ENCODE peak calls at places on chromosomes 11 and 22, in ten cellular contexts. S, V, Y, E, Q, H, O, F, T and M are unnamed samples.

GRCh38 chr11:128687321-128687720 is 6.6 kb upstream of the FLI1 start:
- DNase-seq in S (no peak), V (peak), Y (peak), E (no peak), Q (no peak), H (peak), O (no peak), F (no peak), T (no peak), M (no peak)

GRCh38 chr11:116696381-116696941 is 76.3 kb downstream of the BUD13 start:
- DNase-seq in S (no peak), V (no peak), Y (peak), E (peak), Q (peak), H (no peak), O (no peak), F (no peak), T (no peak), M (peak)

GRCh38 chr11:34915136-34916013 is 804 bp downstream of the APIP start:
- DNase-seq in S (no peak), V (no peak), Y (peak), E (no peak), Q (no peak), H (no peak), O (no peak), F (no peak), T (peak), M (no peak)

GRCh38 chr11:130115218-130115617 is 44.4 kb upstream of the ST14 start:
- DNase-seq in S (no peak), V (peak), Y (peak), E (peak), Q (no peak), H (no peak), O (no peak), F (no peak), T (no peak), M (no peak)

GRCh38 chr22:39148727-39149535 is 3.5 kb downstream of the CBX7 start:
- DNase-seq in S (no peak), V (peak), Y (no peak), E (no peak), Q (peak), H (peak), O (no peak), F (no peak), T (peak), M (peak)

GRCh38 chr11:133122260-133122659 is 410.0 kb downstream of the OPCML start:
- DNase-seq in S (no peak), V (no peak), Y (no peak), E (no peak), Q (no peak), H (no peak), O (no peak), F (no peak), T (no peak), M (no peak)

GRCh38 chr11:61541568-61541967 is 33.0 kb downstream of the LRRC10B start:
- DNase-seq in S (no peak), V (no peak), Y (peak), E (peak), Q (no peak), H (no peak), O (no peak), F (no peak), T (no peak), M (no peak)

GRCh38 chr22:42877158-42877557 is 20.1 kb upstream of the ARFGAP3 start:
- DNase-seq in S (no peak), V (no peak), Y (no peak), E (no peak), Q (no peak), H (no peak), O (no peak), F (no peak), T (no peak), M (no peak)

GRCh38 chr11:109424893-109425292 is 2.9 kb downstream of the C11orf87 start:
- DNase-seq in S (peak), V (peak), Y (no peak), E (peak), Q (no peak), H (no peak), O (peak), F (peak), T (peak), M (peak)

GRCh38 chr22:46139895-46140350 is 10.4 kb upstream of the PPARA start:
- DNase-seq in S (no peak), V (peak), Y (no peak), E (no peak), Q (peak), H (peak), O (no peak), F (no peak), T (no peak), M (no peak)

GRCh38 chr11:80024119-80024518 is 583.3 kb upstream of the TENM4 start:
- DNase-seq in S (no peak), V (no peak), Y (no peak), E (no peak), Q (no peak), H (no peak), O (no peak), F (no peak), T (no peak), M (no peak)

GRCh38 chr11:14905104-14906033 is 13.3 kb upstream of the CYP2R1 start:
- DNase-seq in S (no peak), V (peak), Y (peak), E (no peak), Q (peak), H (peak), O (peak), F (no peak), T (peak), M (no peak)

GRCh38 chr11:12402027-12402426 is 24.7 kb downstream of the PARVA start:
- DNase-seq in S (no peak), V (no peak), Y (no peak), E (no peak), Q (no peak), H (no peak), O (no peak), F (no peak), T (no peak), M (no peak)
- TF ChIP-seq CTCF in S (no peak), V (no peak), Y (no peak), E (no peak), Q (no peak), H (no peak), O (no peak), F (no peak), T (no peak), M (no peak)

GRCh38 chr11:13538044-13538443 is 42.2 kb upstream of the PTH start:
- DNase-seq in S (no peak), V (no peak), Y (no peak), E (no peak), Q (no peak), H (no peak), O (no peak), F (no peak), T (no peak), M (no peak)

GRCh38 chr11:13534358-13534757 is 38.6 kb upstream of the PTH start:
- DNase-seq in S (no peak), V (no peak), Y (no peak), E (no peak), Q (no peak), H (no peak), O (no peak), F (no peak), T (no peak), M (no peak)

GRCh38 chr11:13535819-13536218 is 40.0 kb upstream of the PTH start:
- DNase-seq in S (no peak), V (no peak), Y (peak), E (peak), Q (no peak), H (no peak), O (peak), F (no peak), T (no peak), M (peak)
- TF ChIP-seq CTCF in S (no peak), V (no peak), Y (no peak), E (no peak), Q (no peak), H (no peak), O (no peak), F (no peak), T (no peak), M (peak)

DNA sequence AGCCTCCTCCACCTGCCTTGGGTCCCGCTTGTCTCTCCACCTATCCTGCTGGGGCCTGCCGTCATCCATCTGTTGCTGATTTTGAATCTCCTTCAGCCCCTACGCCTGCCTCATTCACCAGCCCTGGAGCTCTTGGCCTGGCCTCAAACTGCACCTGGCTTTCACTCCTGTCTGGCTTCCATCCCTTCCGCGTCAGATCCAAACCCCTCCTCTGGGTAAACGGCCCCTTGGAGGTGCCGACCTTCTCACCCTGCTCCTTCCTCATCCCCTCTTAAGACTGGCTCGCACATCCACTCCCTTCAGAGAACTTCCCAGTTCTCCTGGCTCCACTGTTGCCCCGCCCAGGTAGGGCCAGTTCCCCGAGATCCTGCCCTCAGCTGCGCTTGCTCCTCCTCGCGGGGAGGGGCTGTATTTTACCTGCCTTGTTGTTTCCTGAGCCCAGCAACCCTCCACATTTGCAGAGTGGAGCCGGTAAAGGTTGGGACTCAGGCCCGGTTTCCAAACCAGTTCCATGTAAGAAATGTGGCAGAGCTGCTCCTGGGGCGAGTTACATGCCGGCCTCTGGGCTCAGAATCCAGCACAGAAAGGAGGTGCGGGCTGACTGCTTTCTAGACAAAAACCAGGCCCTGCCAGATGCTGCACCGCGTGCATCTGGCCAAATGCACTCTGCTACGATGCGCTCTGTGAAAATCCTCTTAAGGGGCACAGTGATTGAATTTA is 13.9 kb upstream of the SHANK2 start:
- DNase-seq in S (no peak), V (no peak), Y (no peak), E (no peak), Q (no peak), H (no peak), O (no peak), F (no peak), T (no peak), M (no peak)
- TF ChIP-seq CTCF in S (no peak), V (no peak), Y (no peak), E (no peak), Q (no peak), H (no peak), O (no peak), F (no peak), T (no peak), M (no peak)

DNA sequence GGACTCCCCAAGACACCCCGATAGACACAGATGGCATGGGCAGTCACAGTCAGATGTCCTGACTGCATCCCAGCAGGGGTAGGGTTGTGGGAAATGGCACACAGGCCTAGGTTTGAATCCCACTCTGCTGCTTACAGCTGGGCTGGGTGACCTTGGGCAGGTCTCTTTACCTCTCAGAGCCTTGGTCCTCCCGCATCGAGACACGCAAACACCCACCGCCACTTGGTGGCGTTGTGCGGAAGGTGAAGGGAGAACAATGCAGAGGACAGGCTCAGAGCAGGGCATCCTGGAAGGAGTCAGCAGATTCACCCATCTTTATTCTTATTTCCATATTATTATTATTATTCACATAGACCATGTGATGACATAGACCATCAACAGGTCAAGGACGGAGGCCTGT is 140.5 kb downstream of the MIAT start:
- DNase-seq in S (no peak), V (no peak), Y (no peak), E (no peak), Q (no peak), H (no peak), O (no peak), F (peak), T (no peak), M (no peak)
- TF ChIP-seq CTCF in S (no peak), V (no peak), Y (no peak), E (no peak), Q (no peak), H (no peak), O (no peak), F (no peak), T (no peak), M (no peak)

GRCh38 chr22:38086942-38087341 is 3.0 kb upstream of the SLC16A8 start:
- DNase-seq in S (no peak), V (no peak), Y (no peak), E (no peak), Q (no peak), H (peak), O (no peak), F (no peak), T (no peak), M (no peak)
- TF ChIP-seq CTCF in S (no peak), V (no peak), Y (no peak), E (no peak), Q (no peak), H (no peak), O (no peak), F (no peak), T (no peak), M (no peak)

DNA sequence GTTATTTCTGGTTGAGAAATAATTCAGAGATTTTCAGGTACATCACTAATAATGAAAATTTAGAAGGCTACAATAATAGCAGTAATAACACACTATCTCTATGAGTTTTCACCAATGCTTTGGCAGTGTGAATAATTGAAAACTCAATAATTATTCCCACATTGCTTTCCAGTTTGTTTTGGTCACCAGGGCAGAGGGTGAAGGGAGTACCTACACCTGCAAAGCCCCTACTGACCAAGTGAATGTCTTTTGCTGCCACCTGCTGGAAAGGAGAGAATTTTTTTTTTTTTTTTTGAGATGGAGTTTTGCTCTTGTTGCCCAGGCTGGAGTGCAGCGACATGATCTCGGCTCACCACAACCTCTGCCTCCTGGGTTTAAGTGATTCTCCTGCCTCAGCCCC is 3.2 kb downstream of the NELL1 start:
- DNase-seq in S (no peak), V (no peak), Y (peak), E (peak), Q (no peak), H (no peak), O (peak), F (no peak), T (peak), M (peak)
- TF ChIP-seq CTCF in S (peak), V (peak), Y (peak), E (peak), Q (no peak), H (peak), O (peak), F (peak), T (peak), M (peak)

GRCh38 chr22:44089717-44090570 is 65.8 kb downstream of the PARVB start:
- DNase-seq in S (no peak), V (no peak), Y (no peak), E (no peak), Q (no peak), H (no peak), O (no peak), F (no peak), T (no peak), M (no peak)

GRCh38 chr22:44092636-44093220 is 68.6 kb downstream of the PARVB start:
- DNase-seq in S (no peak), V (no peak), Y (no peak), E (no peak), Q (no peak), H (no peak), O (no peak), F (no peak), T (no peak), M (no peak)

GRCh38 chr22:44091751-44092150 is 67.6 kb downstream of the PARVB start:
- DNase-seq in S (no peak), V (no peak), Y (no peak), E (no peak), Q (no peak), H (no peak), O (no peak), F (no peak), T (no peak), M (no peak)

GRCh38 chr22:44090571-44090905 is 66.4 kb downstream of the PARVB start:
- DNase-seq in S (no peak), V (no peak), Y (no peak), E (no peak), Q (no peak), H (no peak), O (no peak), F (no peak), T (no peak), M (no peak)

GRCh38 chr22:44091021-44091721 is 67.1 kb downstream of the PARVB start:
- DNase-seq in S (no peak), V (no peak), Y (peak), E (peak), Q (no peak), H (no peak), O (peak), F (no peak), T (no peak), M (no peak)
- TF ChIP-seq CTCF in S (peak), V (no peak), Y (peak), E (peak), Q (no peak), H (peak), O (peak), F (peak), T (no peak), M (peak)

DNA sequence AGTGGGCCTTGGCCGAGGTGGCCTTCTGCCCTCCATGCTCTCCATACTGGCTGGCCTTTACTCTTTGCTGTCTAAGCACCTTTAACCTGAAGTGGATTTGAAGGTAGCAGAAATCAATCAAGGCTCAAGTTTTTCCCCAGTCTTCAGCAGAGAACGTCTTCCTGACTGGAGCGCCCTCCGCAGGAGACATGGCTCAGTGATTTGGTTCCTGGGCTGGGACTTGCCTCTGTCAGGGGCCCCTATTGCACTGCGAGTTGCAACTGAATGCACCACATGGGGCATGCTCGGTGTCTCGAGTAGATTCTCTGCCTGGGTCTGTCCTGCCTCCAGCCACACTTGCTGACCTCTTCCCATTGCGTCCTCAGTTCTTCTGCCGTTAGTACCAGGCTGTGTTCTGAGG is 79.6 kb downstream of the BMAL1 start:
- DNase-seq in S (no peak), V (no peak), Y (no peak), E (no peak), Q (no peak), H (no peak), O (no peak), F (no peak), T (no peak), M (no peak)
- TF ChIP-seq CTCF in S (no peak), V (no peak), Y (no peak), E (no peak), Q (no peak), H (no peak), O (no peak), F (no peak), T (no peak), M (no peak)

GRCh38 chr11:114192841-114193389 is 103.3 kb upstream of the NNMT start:
- DNase-seq in S (no peak), V (no peak), Y (no peak), E (no peak), Q (no peak), H (no peak), O (no peak), F (no peak), T (no peak), M (no peak)
- TF ChIP-seq CTCF in S (peak), V (no peak), Y (no peak), E (no peak), Q (no peak), H (no peak), O (no peak), F (no peak), T (peak), M (no peak)